ENCODE peak calls at places on chromosome 14, in eight cellular contexts. One of them, this sample, is unnamed.

GRCh38 chr14:54098536-54098935 is 141.9 kb upstream of the BMP4 start:
- DNase-seq in activated T-helper 1 cell treated with Interleukin-2 at 50 U/mL for 16 hours: no peak
- DNase-seq in GM12865: no peak
- DNase-seq in T-helper 17 cell: no peak
- DNase-seq in WTC11: no peak
- DNase-seq in effector memory CD8-positive, alpha-beta T cell: no peak
- DNase-seq in activated CD4-positive, alpha-beta T cell treated with anti-CD3 and anti-CD28 coated beads, Interleukin-2, amount 50 U/mL, for 48 hours: no peak
- DNase-seq in SK-N-SH: no peak
- DNase-seq in this sample: no peak

GRCh38 chr14:100822921-100823320 is 3.0 kb upstream of the MEG3 start:
- DNase-seq in activated CD4-positive, alpha-beta T cell treated with anti-CD3 and anti-CD28 coated beads, Interleukin-2, amount 50 U/mL, for 48 hours: no peak
- DNase-seq in effector memory CD8-positive, alpha-beta T cell: no peak
- DNase-seq in SK-N-SH: no peak
- DNase-seq in WTC11: no peak
- DNase-seq in T-helper 17 cell: no peak
- DNase-seq in GM12865: no peak
- DNase-seq in activated T-helper 1 cell treated with Interleukin-2 at 50 U/mL for 16 hours: no peak
- DNase-seq in this sample: no peak

GRCh38 chr14:68140801-68141200 is 321.2 kb downstream of the RAD51B start:
- DNase-seq in SK-N-SH: no peak
- DNase-seq in activated CD4-positive, alpha-beta T cell treated with anti-CD3 and anti-CD28 coated beads, Interleukin-2, amount 50 U/mL, for 48 hours: no peak
- DNase-seq in activated T-helper 1 cell treated with Interleukin-2 at 50 U/mL for 16 hours: no peak
- DNase-seq in effector memory CD8-positive, alpha-beta T cell: no peak
- DNase-seq in GM12865: no peak
- DNase-seq in T-helper 17 cell: no peak
- DNase-seq in WTC11: no peak
- DNase-seq in this sample: no peak

GRCh38 chr14:52155656-52156213 is 86.9 kb upstream of the NID2 start:
- DNase-seq in activated T-helper 1 cell treated with Interleukin-2 at 50 U/mL for 16 hours: no peak
- DNase-seq in effector memory CD8-positive, alpha-beta T cell: no peak
- DNase-seq in WTC11: no peak
- DNase-seq in GM12865: no peak
- DNase-seq in SK-N-SH: no peak
- DNase-seq in T-helper 17 cell: no peak
- DNase-seq in activated CD4-positive, alpha-beta T cell treated with anti-CD3 and anti-CD28 coated beads, Interleukin-2, amount 50 U/mL, for 48 hours: no peak
- DNase-seq in this sample: no peak

GRCh38 chr14:94411638-94412037 is 23.2 kb upstream of the SERPINA1 start:
- DNase-seq in SK-N-SH: no peak
- DNase-seq in activated CD4-positive, alpha-beta T cell treated with anti-CD3 and anti-CD28 coated beads, Interleukin-2, amount 50 U/mL, for 48 hours: no peak
- DNase-seq in GM12865: no peak
- DNase-seq in activated T-helper 1 cell treated with Interleukin-2 at 50 U/mL for 16 hours: no peak
- DNase-seq in WTC11: no peak
- DNase-seq in T-helper 17 cell: no peak
- DNase-seq in effector memory CD8-positive, alpha-beta T cell: no peak
- DNase-seq in this sample: no peak

GRCh38 chr14:99233222-99234035 is 38.6 kb downstream of the BCL11B start:
- DNase-seq in SK-N-SH: no peak
- DNase-seq in effector memory CD8-positive, alpha-beta T cell: no peak
- DNase-seq in WTC11: no peak
- DNase-seq in activated CD4-positive, alpha-beta T cell treated with anti-CD3 and anti-CD28 coated beads, Interleukin-2, amount 50 U/mL, for 48 hours: no peak
- DNase-seq in GM12865: no peak
- DNase-seq in T-helper 17 cell: no peak
- DNase-seq in activated T-helper 1 cell treated with Interleukin-2 at 50 U/mL for 16 hours: no peak
- DNase-seq in this sample: no peak

GRCh38 chr14:52455291-52456088 is 96.8 kb downstream of the TXNDC16 start:
- DNase-seq in T-helper 17 cell: no peak
- DNase-seq in GM12865: no peak
- DNase-seq in activated CD4-positive, alpha-beta T cell treated with anti-CD3 and anti-CD28 coated beads, Interleukin-2, amount 50 U/mL, for 48 hours: no peak
- DNase-seq in SK-N-SH: no peak
- DNase-seq in effector memory CD8-positive, alpha-beta T cell: no peak
- DNase-seq in activated T-helper 1 cell treated with Interleukin-2 at 50 U/mL for 16 hours: no peak
- DNase-seq in WTC11: no peak
- DNase-seq in this sample: no peak

GRCh38 chr14:52911904-52912303 is 38.9 kb downstream of the FERMT2 start:
- DNase-seq in effector memory CD8-positive, alpha-beta T cell: no peak
- DNase-seq in T-helper 17 cell: no peak
- DNase-seq in activated T-helper 1 cell treated with Interleukin-2 at 50 U/mL for 16 hours: no peak
- DNase-seq in GM12865: no peak
- DNase-seq in WTC11: no peak
- DNase-seq in activated CD4-positive, alpha-beta T cell treated with anti-CD3 and anti-CD28 coated beads, Interleukin-2, amount 50 U/mL, for 48 hours: no peak
- DNase-seq in SK-N-SH: no peak
- DNase-seq in this sample: no peak

GRCh38 chr14:56196274-56196673 is 78.1 kb downstream of the PELI2 start:
- DNase-seq in effector memory CD8-positive, alpha-beta T cell: no peak
- DNase-seq in GM12865: no peak
- DNase-seq in activated CD4-positive, alpha-beta T cell treated with anti-CD3 and anti-CD28 coated beads, Interleukin-2, amount 50 U/mL, for 48 hours: no peak
- DNase-seq in T-helper 17 cell: no peak
- DNase-seq in SK-N-SH: no peak
- DNase-seq in activated T-helper 1 cell treated with Interleukin-2 at 50 U/mL for 16 hours: no peak
- DNase-seq in WTC11: no peak
- DNase-seq in this sample: no peak

GRCh38 chr14:88737245-88737644 is 55.5 kb downstream of the EML5 start:
- DNase-seq in WTC11: no peak
- DNase-seq in SK-N-SH: no peak
- DNase-seq in GM12865: no peak
- DNase-seq in activated CD4-positive, alpha-beta T cell treated with anti-CD3 and anti-CD28 coated beads, Interleukin-2, amount 50 U/mL, for 48 hours: no peak
- DNase-seq in T-helper 17 cell: no peak
- DNase-seq in effector memory CD8-positive, alpha-beta T cell: no peak
- DNase-seq in activated T-helper 1 cell treated with Interleukin-2 at 50 U/mL for 16 hours: no peak
- DNase-seq in this sample: no peak

GRCh38 chr14:72892103-72892878 is 1.6 kb downstream of the DPF3 start:
- DNase-seq in T-helper 17 cell: no peak
- DNase-seq in GM12865: peak
- DNase-seq in SK-N-SH: peak
- DNase-seq in WTC11: peak
- DNase-seq in activated CD4-positive, alpha-beta T cell treated with anti-CD3 and anti-CD28 coated beads, Interleukin-2, amount 50 U/mL, for 48 hours: peak
- DNase-seq in effector memory CD8-positive, alpha-beta T cell: peak
- DNase-seq in activated T-helper 1 cell treated with Interleukin-2 at 50 U/mL for 16 hours: no peak
- DNase-seq in this sample: peak

GRCh38 chr14:77033622-77034521 is 5.4 kb upstream of the IRF2BPL start:
- DNase-seq in SK-N-SH: peak
- DNase-seq in effector memory CD8-positive, alpha-beta T cell: peak
- DNase-seq in activated CD4-positive, alpha-beta T cell treated with anti-CD3 and anti-CD28 coated beads, Interleukin-2, amount 50 U/mL, for 48 hours: peak
- DNase-seq in activated T-helper 1 cell treated with Interleukin-2 at 50 U/mL for 16 hours: peak
- DNase-seq in T-helper 17 cell: peak
- DNase-seq in WTC11: peak
- DNase-seq in GM12865: peak
- DNase-seq in this sample: peak

GRCh38 chr14:81164167-81164774 is 56.5 kb downstream of the GTF2A1 start:
- DNase-seq in effector memory CD8-positive, alpha-beta T cell: peak
- DNase-seq in activated T-helper 1 cell treated with Interleukin-2 at 50 U/mL for 16 hours: no peak
- DNase-seq in SK-N-SH: peak
- DNase-seq in GM12865: peak
- DNase-seq in T-helper 17 cell: peak
- DNase-seq in WTC11: peak
- DNase-seq in activated CD4-positive, alpha-beta T cell treated with anti-CD3 and anti-CD28 coated beads, Interleukin-2, amount 50 U/mL, for 48 hours: peak
- DNase-seq in this sample: no peak

GRCh38 chr14:77498984-77499527 is 440 bp upstream of the ISM2 start:
- DNase-seq in GM12865: no peak
- DNase-seq in activated CD4-positive, alpha-beta T cell treated with anti-CD3 and anti-CD28 coated beads, Interleukin-2, amount 50 U/mL, for 48 hours: no peak
- DNase-seq in effector memory CD8-positive, alpha-beta T cell: no peak
- DNase-seq in activated T-helper 1 cell treated with Interleukin-2 at 50 U/mL for 16 hours: no peak
- DNase-seq in T-helper 17 cell: no peak
- DNase-seq in WTC11: peak
- DNase-seq in SK-N-SH: no peak
- DNase-seq in this sample: no peak

GRCh38 chr14:105192866-105193731 is 12.0 kb upstream of the NUDT14 start:
- DNase-seq in GM12865: no peak
- DNase-seq in activated T-helper 1 cell treated with Interleukin-2 at 50 U/mL for 16 hours: no peak
- DNase-seq in T-helper 17 cell: no peak
- DNase-seq in WTC11: no peak
- DNase-seq in effector memory CD8-positive, alpha-beta T cell: no peak
- DNase-seq in activated CD4-positive, alpha-beta T cell treated with anti-CD3 and anti-CD28 coated beads, Interleukin-2, amount 50 U/mL, for 48 hours: peak
- DNase-seq in SK-N-SH: no peak
- DNase-seq in this sample: no peak

GRCh38 chr14:32567543-32568384 is 238.7 kb downstream of the AKAP6 start:
- DNase-seq in activated T-helper 1 cell treated with Interleukin-2 at 50 U/mL for 16 hours: no peak
- DNase-seq in effector memory CD8-positive, alpha-beta T cell: no peak
- DNase-seq in activated CD4-positive, alpha-beta T cell treated with anti-CD3 and anti-CD28 coated beads, Interleukin-2, amount 50 U/mL, for 48 hours: no peak
- DNase-seq in WTC11: no peak
- DNase-seq in SK-N-SH: no peak
- DNase-seq in T-helper 17 cell: no peak
- DNase-seq in GM12865: no peak
- DNase-seq in this sample: no peak

GRCh38 chr14:69880051-69880487 is 853 bp downstream of the SMOC1 start:
- DNase-seq in WTC11: no peak
- DNase-seq in GM12865: no peak
- DNase-seq in activated CD4-positive, alpha-beta T cell treated with anti-CD3 and anti-CD28 coated beads, Interleukin-2, amount 50 U/mL, for 48 hours: no peak
- DNase-seq in activated T-helper 1 cell treated with Interleukin-2 at 50 U/mL for 16 hours: no peak
- DNase-seq in SK-N-SH: no peak
- DNase-seq in effector memory CD8-positive, alpha-beta T cell: no peak
- DNase-seq in T-helper 17 cell: no peak
- DNase-seq in this sample: no peak

GRCh38 chr14:101962503-101962874 is 1.9 kb upstream of the DYNC1H1 start:
- DNase-seq in activated CD4-positive, alpha-beta T cell treated with anti-CD3 and anti-CD28 coated beads, Interleukin-2, amount 50 U/mL, for 48 hours: no peak
- DNase-seq in WTC11: no peak
- DNase-seq in effector memory CD8-positive, alpha-beta T cell: no peak
- DNase-seq in T-helper 17 cell: no peak
- DNase-seq in GM12865: no peak
- DNase-seq in activated T-helper 1 cell treated with Interleukin-2 at 50 U/mL for 16 hours: no peak
- DNase-seq in SK-N-SH: peak
- DNase-seq in this sample: no peak

GRCh38 chr14:61610900-61611299 is 84.4 kb upstream of the HIF1A start:
- DNase-seq in T-helper 17 cell: no peak
- DNase-seq in effector memory CD8-positive, alpha-beta T cell: no peak
- DNase-seq in SK-N-SH: no peak
- DNase-seq in activated T-helper 1 cell treated with Interleukin-2 at 50 U/mL for 16 hours: no peak
- DNase-seq in WTC11: no peak
- DNase-seq in activated CD4-positive, alpha-beta T cell treated with anti-CD3 and anti-CD28 coated beads, Interleukin-2, amount 50 U/mL, for 48 hours: no peak
- DNase-seq in GM12865: no peak
- DNase-seq in this sample: no peak

GRCh38 chr14:22474730-22475351 is 114.2 kb downstream of the DAD1 start:
- DNase-seq in T-helper 17 cell: no peak
- DNase-seq in WTC11: no peak
- DNase-seq in activated T-helper 1 cell treated with Interleukin-2 at 50 U/mL for 16 hours: no peak
- DNase-seq in GM12865: no peak
- DNase-seq in SK-N-SH: no peak
- DNase-seq in effector memory CD8-positive, alpha-beta T cell: no peak
- DNase-seq in activated CD4-positive, alpha-beta T cell treated with anti-CD3 and anti-CD28 coated beads, Interleukin-2, amount 50 U/mL, for 48 hours: no peak
- DNase-seq in this sample: no peak

GRCh38 chr14:96229315-96229714 is 24.7 kb downstream of the BDKRB2 start:
- DNase-seq in T-helper 17 cell: no peak
- DNase-seq in WTC11: no peak
- DNase-seq in effector memory CD8-positive, alpha-beta T cell: no peak
- DNase-seq in activated T-helper 1 cell treated with Interleukin-2 at 50 U/mL for 16 hours: no peak
- DNase-seq in activated CD4-positive, alpha-beta T cell treated with anti-CD3 and anti-CD28 coated beads, Interleukin-2, amount 50 U/mL, for 48 hours: no peak
- DNase-seq in SK-N-SH: no peak
- DNase-seq in GM12865: no peak
- DNase-seq in this sample: no peak

GRCh38 chr14:55223364-55223763 is 32.0 kb upstream of the DLGAP5 start:
- DNase-seq in GM12865: no peak
- DNase-seq in activated T-helper 1 cell treated with Interleukin-2 at 50 U/mL for 16 hours: no peak
- DNase-seq in effector memory CD8-positive, alpha-beta T cell: no peak
- DNase-seq in WTC11: no peak
- DNase-seq in activated CD4-positive, alpha-beta T cell treated with anti-CD3 and anti-CD28 coated beads, Interleukin-2, amount 50 U/mL, for 48 hours: no peak
- DNase-seq in SK-N-SH: no peak
- DNase-seq in T-helper 17 cell: no peak
- DNase-seq in this sample: no peak

GRCh38 chr14:105142651-105143450 is 25.7 kb downstream of the JAG2 start:
- DNase-seq in WTC11: peak
- DNase-seq in T-helper 17 cell: peak
- DNase-seq in activated CD4-positive, alpha-beta T cell treated with anti-CD3 and anti-CD28 coated beads, Interleukin-2, amount 50 U/mL, for 48 hours: no peak
- DNase-seq in SK-N-SH: peak
- DNase-seq in GM12865: no peak
- DNase-seq in effector memory CD8-positive, alpha-beta T cell: no peak
- DNase-seq in activated T-helper 1 cell treated with Interleukin-2 at 50 U/mL for 16 hours: no peak
- DNase-seq in this sample: no peak

GRCh38 chr14:34616360-34616759 is 13.6 kb downstream of the SNX6 start:
- DNase-seq in effector memory CD8-positive, alpha-beta T cell: no peak
- DNase-seq in activated CD4-positive, alpha-beta T cell treated with anti-CD3 and anti-CD28 coated beads, Interleukin-2, amount 50 U/mL, for 48 hours: no peak
- DNase-seq in activated T-helper 1 cell treated with Interleukin-2 at 50 U/mL for 16 hours: no peak
- DNase-seq in WTC11: no peak
- DNase-seq in SK-N-SH: no peak
- DNase-seq in T-helper 17 cell: no peak
- DNase-seq in GM12865: no peak
- DNase-seq in this sample: no peak

GRCh38 chr14:105881021-105881930 is 354.9 kb downstream of the TMEM121 start:
- DNase-seq in SK-N-SH: no peak
- DNase-seq in effector memory CD8-positive, alpha-beta T cell: no peak
- DNase-seq in GM12865: no peak
- DNase-seq in T-helper 17 cell: peak
- DNase-seq in activated T-helper 1 cell treated with Interleukin-2 at 50 U/mL for 16 hours: no peak
- DNase-seq in activated CD4-positive, alpha-beta T cell treated with anti-CD3 and anti-CD28 coated beads, Interleukin-2, amount 50 U/mL, for 48 hours: no peak
- DNase-seq in WTC11: peak
- DNase-seq in this sample: no peak

This sample was measured in T-helper 2 cell.